ENCODE peak calls at places on chromosomes 4 and X, in ten cellular contexts. X is endodermal cell, F is sigmoid colon, Z is fibroblast of mammary gland, U is fibroblast of the aortic adventitia, N is suprapubic skin, Q is AG09309, W is mucosa of descending colon, E is HL-60, A is prostate gland. M is an unnamed sample.
A peak's percentile ranks its signal among the peaks of the same experiment; 100 is the strongest.

GRCh38 chr4:72468904-72469502 is 100.0 kb downstream of the ADAMTS3 start:
- DNase-seq in X (no peak), F (no peak), Z (peak; percentile 51), U (peak; percentile 61), N (no peak), Q (no peak), W (no peak), E (no peak), A (no peak), M (peak; percentile 65)

GRCh38 chr4:12123709-12124108 is 695.0 kb upstream of the HS3ST1 start:
- DNase-seq in X (no peak), F (no peak), Z (no peak), U (no peak), N (no peak), Q (no peak), W (no peak), E (peak; percentile 83), A (no peak), M (no peak)

GRCh38 chr4:15291133-15291532 is 136.7 kb upstream of the C1QTNF7 start:
- DNase-seq in X (no peak), F (no peak), Z (peak; percentile 52), U (no peak), N (no peak), Q (no peak), W (no peak), E (no peak), A (no peak), M (peak; percentile 45)

GRCh38 chrX:48648299-48648698 is 35.3 kb upstream of the WAS start:
- DNase-seq in X (peak; percentile 64), F (peak; percentile 74), Z (peak; percentile 63), U (peak; percentile 68), N (no peak), Q (peak; percentile 17), W (no peak), E (peak; percentile 50), A (no peak), M (peak; percentile 69)

GRCh38 chrX:68710870-68711576 is 63.6 kb downstream of the STARD8 start:
- DNase-seq in X (peak; percentile 87), F (peak; percentile 77), Z (peak; percentile 54), U (peak; percentile 66), N (no peak), Q (peak; percentile 18), W (no peak), E (no peak), A (peak; percentile 8), M (peak; percentile 76)

GRCh38 chr4:168677063-168677462 is 180.2 kb downstream of the PALLD start:
- DNase-seq in X (no peak), F (no peak), Z (no peak), U (no peak), N (no peak), Q (no peak), W (no peak), E (no peak), A (no peak), M (no peak)

GRCh38 chr4:170805352-170805751 is 715.6 kb upstream of the AADAT start:
- DNase-seq in X (peak; percentile 47), F (no peak), Z (no peak), U (no peak), N (no peak), Q (no peak), W (no peak), E (no peak), A (no peak), M (no peak)

GRCh38 chrX:110318664-110318968 is 731 bp upstream of the AMMECR1 start:
- DNase-seq in X (no peak), F (no peak), Z (no peak), U (peak; percentile 6), N (no peak), Q (no peak), W (no peak), E (no peak), A (no peak), M (no peak)

GRCh38 chrX:43269201-43269600 is 386.9 kb upstream of the MAOA start:
- DNase-seq in X (no peak), F (no peak), Z (peak; percentile 5), U (no peak), N (no peak), Q (no peak), W (no peak), E (no peak), A (no peak), M (peak; percentile 6)

GRCh38 chrX:108268434-108269080 is 169.7 kb downstream of the COL4A6 start:
- DNase-seq in X (no peak), F (no peak), Z (peak; percentile 20), U (peak; percentile 19), N (no peak), Q (no peak), W (no peak), E (no peak), A (no peak), M (no peak)

GRCh38 chrX:49627030-49627777 is 28.4 kb downstream of the GAGE1 start:
- DNase-seq in X (peak; percentile 77), F (no peak), Z (peak; percentile 3), U (no peak), N (no peak), Q (no peak), W (no peak), E (peak; percentile 1), A (no peak), M (no peak)

GRCh38 chr4:26570596-26570995 is 13.3 kb upstream of the TBC1D19 start:
- DNase-seq in X (no peak), F (no peak), Z (peak; percentile 79), U (peak; percentile 66), N (no peak), Q (no peak), W (no peak), E (no peak), A (no peak), M (no peak)

GRCh38 chr4:37463033-37463432 is 218.5 kb downstream of the NWD2 start:
- DNase-seq in X (no peak), F (no peak), Z (no peak), U (no peak), N (no peak), Q (no peak), W (peak; percentile 49), E (no peak), A (no peak), M (no peak)

GRCh38 chrX:57595381-57595811 is 3.6 kb downstream of the ZXDB start:
- DNase-seq in X (no peak), F (peak; percentile 69), Z (peak; percentile 82), U (peak; percentile 91), N (no peak), Q (peak; percentile 44), W (no peak), E (no peak), A (no peak), M (peak; percentile 80)
- H3K4me3 ChIP-seq in X (peak overlapping the region; percentile 75), F (peak overlapping the region; percentile 3), Z (no peak overlapping the region), U (peak overlapping the region; percentile 55), N (peak overlapping the region; percentile 22), Q (no peak overlapping the region), W (no peak overlapping the region), E (no peak overlapping the region), A (no peak overlapping the region), M (peak overlapping the region; percentile 3)

GRCh38 chr4:47510506-47511143 is 25.6 kb downstream of the ATP10D start:
- DNase-seq in X (no peak), F (no peak), Z (peak; percentile 44), U (peak; percentile 58), N (no peak), Q (no peak), W (no peak), E (no peak), A (no peak), M (peak; percentile 62)
- TF ChIP-seq CTCF in X (peak; percentile 29), F (no peak), Z (peak; percentile 31), U (peak; percentile 31), N (no peak), Q (peak; percentile 10), W (no peak), E (peak; percentile 4), A (no peak), M (peak; percentile 39)

GRCh38 chr4:69056921-69057562 is 39.2 kb upstream of the UGT2B7 start:
- DNase-seq in X (no peak), F (no peak), Z (no peak), U (no peak), N (no peak), Q (no peak), W (no peak), E (no peak), A (no peak), M (peak; percentile 11)
- H3K4me3 ChIP-seq in X (no peak overlapping the region), F (no peak overlapping the region), Z (no peak overlapping the region), U (no peak overlapping the region), N (no peak overlapping the region), Q (no peak overlapping the region), W (no peak overlapping the region), E (no peak overlapping the region), A (no peak overlapping the region), M (no peak overlapping the region)

DNA sequence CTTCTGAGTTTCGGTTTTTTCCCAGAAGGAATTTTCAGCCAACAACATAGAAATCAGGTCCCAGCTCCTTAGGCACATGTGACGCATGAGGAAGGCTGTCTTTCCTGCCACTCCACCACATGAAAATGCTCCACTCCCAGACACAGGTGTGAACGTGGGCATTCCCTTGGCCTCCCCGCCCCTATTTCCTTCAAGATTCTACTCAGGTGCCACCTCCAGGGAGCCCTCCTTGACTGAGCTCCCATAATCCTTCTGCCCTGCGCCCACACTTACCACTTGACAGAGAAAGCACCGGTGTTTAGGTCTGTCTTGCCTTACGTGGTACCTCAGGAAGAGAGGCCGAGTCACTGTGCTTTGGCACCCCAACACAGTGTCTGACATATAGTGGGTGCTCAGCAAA is 44.4 kb upstream of the CENPU start:
- DNase-seq in X (no peak), F (no peak), Z (no peak), U (no peak), N (no peak), Q (no peak), W (no peak), E (no peak), A (no peak), M (no peak)
- TF ChIP-seq CTCF in X (no peak), F (no peak), Z (no peak), U (no peak), N (no peak), Q (no peak), W (no peak), E (no peak), A (no peak), M (no peak)

M was measured in choroid plexus epithelial cell.